ENCODE peak calls at places on chromosomes 6 and 20, in six cellular contexts. C is tibial nerve, F is hepatocyte, Y is pancreas, N is neuronal stem cell, J is upper lobe of right lung. R is an unnamed sample.
A peak's percentile ranks its signal among the peaks of the same experiment; 100 is the strongest.

GRCh38 chr6:160863782-160864181 is 127.8 kb upstream of the MAP3K4 start:
- DNase-seq in C (no peak), F (no peak), Y (peak; percentile 39), N (no peak), J (peak; percentile 59), R (no peak)

GRCh38 chr20:52207020-52207810 is 15.6 kb upstream of the ZFP64 start:
- DNase-seq in C (no peak), F (no peak), Y (no peak), N (no peak), J (no peak), R (no peak)

GRCh38 chr6:139644821-139645220 is 270.4 kb upstream of the CITED2 start:
- DNase-seq in C (no peak), F (no peak), Y (no peak), N (no peak), J (no peak), R (no peak)

GRCh38 chr20:41005361-41005729 is 23.3 kb upstream of the TOP1 start:
- DNase-seq in C (peak; percentile 77), F (peak; percentile 86), Y (peak; percentile 82), N (no peak), J (peak; percentile 86), R (no peak)

GRCh38 chr6:166156942-166157341 is 10.7 kb downstream of the TBXT start:
- DNase-seq in C (no peak), F (peak; percentile 37), Y (no peak), N (no peak), J (no peak), R (no peak)

GRCh38 chr6:139539852-139540251 is 165.4 kb upstream of the CITED2 start:
- DNase-seq in C (no peak), F (peak; percentile 76), Y (peak; percentile 41), N (no peak), J (peak; percentile 77), R (no peak)

GRCh38 chr6:134537146-134537555 is 219.2 kb upstream of the SGK1 start:
- DNase-seq in C (no peak), F (no peak), Y (no peak), N (no peak), J (no peak), R (no peak)

GRCh38 chr6:130708338-130708737 is 118.9 kb upstream of the SMLR1 start:
- DNase-seq in C (no peak), F (peak; percentile 39), Y (no peak), N (no peak), J (no peak), R (no peak)

GRCh38 chr6:89139509-89140346 is 6.1 kb upstream of the PM20D2 start:
- DNase-seq in C (no peak), F (peak; percentile 34), Y (no peak), N (no peak), J (no peak), R (no peak)

GRCh38 chr6:134544737-134545136 is 226.8 kb upstream of the SGK1 start:
- DNase-seq in C (no peak), F (no peak), Y (no peak), N (no peak), J (no peak), R (no peak)

GRCh38 chr6:138815797-138816528 is 20.1 kb downstream of the ECT2L start:
- DNase-seq in C (no peak), F (peak; percentile 76), Y (no peak), N (peak; percentile 40), J (no peak), R (no peak)

GRCh38 chr20:49286689-49287551 is 9.1 kb upstream of the ZNFX1 start:
- DNase-seq in C (no peak), F (peak; percentile 80), Y (no peak), N (no peak), J (no peak), R (no peak)

GRCh38 chr6:83431545-83432165 is 804 bp upstream of the ME1 start:
- DNase-seq in C (no peak), F (peak; percentile 57), Y (no peak), N (no peak), J (no peak), R (no peak)

GRCh38 chr6:100171533-100172321 is 177.7 kb upstream of the MCHR2 start:
- DNase-seq in C (no peak), F (no peak), Y (no peak), N (no peak), J (no peak), R (no peak)

GRCh38 chr6:116447496-116448011 is 13.6 kb upstream of the CALHM6 start:
- DNase-seq in C (no peak), F (peak; percentile 73), Y (no peak), N (no peak), J (no peak), R (no peak)

GRCh38 chr20:50335105-50335504 is 144.5 kb downstream of the CEBPB start:
- DNase-seq in C (no peak), F (peak; percentile 68), Y (no peak), N (peak; percentile 27), J (no peak), R (peak; percentile 43)

GRCh38 chr6:17710331-17710730 is 3.6 kb upstream of the NUP153 start:
- DNase-seq in C (no peak), F (no peak), Y (no peak), N (no peak), J (no peak), R (no peak)

GRCh38 chr6:146194434-146194833 is 165.6 kb downstream of the GRM1 start:
- DNase-seq in C (no peak), F (no peak), Y (no peak), N (no peak), J (no peak), R (no peak)

GRCh38 chr6:27577922-27578321 is 105.0 kb upstream of the ZNF184 start:
- DNase-seq in C (no peak), F (no peak), Y (no peak), N (no peak), J (no peak), R (no peak)

GRCh38 chr6:132131777-132132176 is 180.6 kb upstream of the CCN2 start:
- DNase-seq in C (no peak), F (peak; percentile 86), Y (no peak), N (no peak), J (no peak), R (no peak)

GRCh38 chr6:26223213-26223612 is 136.0 kb downstream of the HFE start:
- DNase-seq in C (no peak), F (no peak), Y (no peak), N (no peak), J (no peak), R (no peak)

GRCh38 chr6:26224547-26224912 is 137.3 kb downstream of the HFE start:
- DNase-seq in C (no peak), F (no peak), Y (no peak), N (no peak), J (no peak), R (no peak)

GRCh38 chr6:26224940-26225847 is 138.0 kb downstream of the HFE start:
- DNase-seq in C (no peak), F (peak; percentile 85), Y (no peak), N (peak; percentile 85), J (no peak), R (no peak)

GRCh38 chr6:26223677-26224546 is 136.7 kb downstream of the HFE start:
- DNase-seq in C (no peak), F (peak; percentile 93), Y (no peak), N (peak; percentile 74), J (no peak), R (no peak)

GRCh38 chr6:26225848-26226590 is 138.8 kb downstream of the HFE start:
- DNase-seq in C (no peak), F (no peak), Y (no peak), N (no peak), J (no peak), R (no peak)
- H3K4me3 ChIP-seq in C (no peak overlapping the region), F (peak overlapping the region; percentile 21), Y (no peak overlapping the region), N (peak overlapping the region; percentile 69), J (no peak overlapping the region), R (peak overlapping the region; percentile 91)

GRCh38 chr6:11092654-11093053 is 980 bp upstream of the SMIM13 start:
- DNase-seq in C (no peak), F (no peak), Y (no peak), N (no peak), J (no peak), R (no peak)
- H3K27ac ChIP-seq in C (peak overlapping the region; percentile 98), F (peak overlapping the region; percentile 82), Y (peak overlapping the region; percentile 93), N (no peak overlapping the region), J (peak overlapping the region; percentile 99), R (no peak overlapping the region)

DNA sequence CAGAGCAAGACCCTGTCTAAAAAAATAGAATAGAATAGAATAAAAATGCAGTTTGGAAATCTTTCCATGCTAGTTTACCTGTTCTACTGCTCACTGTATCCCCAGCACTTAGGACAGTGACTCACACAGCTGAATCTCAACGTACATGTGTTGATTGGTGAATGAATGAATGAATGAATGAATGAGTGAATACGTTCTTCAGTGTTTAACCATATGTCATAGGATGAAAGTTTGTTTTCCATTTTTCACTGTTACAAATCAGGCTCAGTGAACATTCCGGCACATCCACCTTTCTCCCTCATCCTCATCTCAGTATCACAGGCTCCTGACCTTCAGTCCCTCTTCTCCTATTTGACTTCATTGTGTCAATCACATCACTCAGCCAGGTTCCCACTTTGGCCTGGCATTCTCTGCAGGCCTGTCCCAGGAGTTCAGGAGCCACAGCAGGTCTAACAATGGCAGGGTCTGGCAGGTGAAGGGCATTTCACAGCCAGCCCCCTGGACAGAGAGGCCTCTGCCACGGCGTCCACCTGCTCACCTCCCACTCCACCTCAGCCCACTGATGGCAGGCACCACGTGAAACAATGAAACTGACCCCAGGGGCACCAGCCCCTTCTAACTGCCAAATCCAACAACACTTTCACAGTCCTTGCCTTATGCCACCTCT is 7.9 kb downstream of the ZC3H12D start:
- DNase-seq in C (no peak), F (no peak), Y (no peak), N (no peak), J (no peak), R (no peak)
- H3K4me1 ChIP-seq in C (peaks cover 8% of the 10 kb centered on the region), F (no peaks in the 10 kb centered on the region), Y (no peaks in the 10 kb centered on the region), N (peaks cover 5% of the 10 kb centered on the region), J (peaks cover 4% of the 10 kb centered on the region), R (no peaks in the 10 kb centered on the region)

DNA sequence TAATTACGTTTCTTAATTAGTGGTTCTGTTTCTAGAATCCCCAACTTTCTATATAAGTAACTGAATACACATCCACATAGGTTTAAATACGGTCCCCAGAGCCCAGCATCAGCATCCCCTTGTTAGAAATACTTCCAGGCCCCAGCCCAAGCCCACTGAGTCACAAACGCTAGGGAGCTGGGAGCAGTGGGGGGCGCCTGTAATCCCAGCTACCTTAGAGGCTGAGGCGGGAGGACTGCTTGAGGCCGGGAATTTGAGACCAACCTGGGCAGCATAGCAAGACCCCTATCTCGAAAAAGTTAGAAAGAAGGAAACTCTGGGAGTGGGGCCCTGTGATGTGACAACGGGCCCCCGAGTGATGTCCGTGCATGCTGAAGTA is 1.3 kb upstream of the PPP1R3G start:
- DNase-seq in C (no peak), F (no peak), Y (no peak), N (no peak), J (no peak), R (no peak)
- H3K4me3 ChIP-seq in C (no peak overlapping the region), F (no peak overlapping the region), Y (no peak overlapping the region), N (peak overlapping the region; percentile 54), J (peak overlapping the region; percentile 55), R (no peak overlapping the region)

DNA sequence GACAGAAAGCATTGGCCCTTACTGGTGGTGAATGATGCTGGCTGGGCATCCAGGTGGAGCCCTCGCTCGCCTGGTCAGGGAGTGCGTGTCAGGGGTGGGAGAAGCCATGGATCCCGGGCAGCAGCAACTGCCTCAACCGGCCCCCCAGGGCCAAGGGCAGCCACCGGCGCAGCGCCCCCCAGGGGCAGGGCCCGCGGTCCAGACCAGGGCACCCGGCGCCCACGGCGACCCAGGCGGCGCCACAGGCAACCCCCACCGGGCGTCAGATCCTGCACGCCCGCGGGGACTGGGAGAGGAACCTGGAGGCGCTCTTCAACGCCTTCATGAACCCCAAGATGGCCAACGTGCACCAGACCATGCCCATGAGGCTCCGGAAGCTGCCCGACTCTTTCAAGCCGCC is 101.7 kb upstream of the SAMD5 start:
- DNase-seq in C (no peak), F (no peak), Y (peak; percentile 37), N (no peak), J (no peak), R (no peak)
- H3K27ac ChIP-seq in C (no peak overlapping the region), F (no peak overlapping the region), Y (no peak overlapping the region), N (no peak overlapping the region), J (no peak overlapping the region), R (no peak overlapping the region)

GRCh38 chr6:32945106-32945761 is 4.4 kb upstream of the HLA-DMB start:
- DNase-seq in C (no peak), F (no peak), Y (no peak), N (no peak), J (no peak), R (no peak)
- H3K4me1 ChIP-seq in C (peaks cover 10% of the 10 kb centered on the region), F (no peaks in the 10 kb centered on the region), Y (peaks cover 4% of the 10 kb centered on the region), N (no peaks in the 10 kb centered on the region), J (peaks cover 33% of the 10 kb centered on the region), R (no peaks in the 10 kb centered on the region)

R was measured in iPS DF 6.9.